ENCODE peak calls at places on chromosomes 6 and 20, in seven cellular contexts. One of them, this sample, is unnamed.

GRCh38 chr6:42784739-42785498 is 3.1 kb downstream of the BICRAL start:
- DNase-seq in endothelial cell: no peak
- DNase-seq in activated T-cell treated with anti-CD3 and anti-CD28 coated beads, Interleukin-2, amount 50 U/mL, for 72 hours: no peak
- DNase-seq in stimulated activated naive B cell treated with anti-CD40 and anti-IgM and Interleukin-4, amounts not matched to agents 10 μg/mL and 1 μg/mL and 100 μg/mL, for 72 hours: no peak
- DNase-seq in Daoy: no peak
- DNase-seq in GM12878: no peak
- DNase-seq in bronchial epithelial cell: no peak
- DNase-seq in this sample: no peak

GRCh38 chr6:134935076-134935475 is 14.8 kb downstream of the ALDH8A1 start:
- DNase-seq in Daoy: peak; percentile 30
- DNase-seq in stimulated activated naive B cell treated with anti-CD40 and anti-IgM and Interleukin-4, amounts not matched to agents 10 μg/mL and 1 μg/mL and 100 μg/mL, for 72 hours: no peak
- DNase-seq in GM12878: no peak
- DNase-seq in bronchial epithelial cell: peak; percentile 74
- DNase-seq in activated T-cell treated with anti-CD3 and anti-CD28 coated beads, Interleukin-2, amount 50 U/mL, for 72 hours: no peak
- DNase-seq in endothelial cell: no peak
- DNase-seq in this sample: no peak

GRCh38 chr20:22757424-22758189 is 173.2 kb upstream of the FOXA2 start:
- DNase-seq in GM12878: no peak
- DNase-seq in bronchial epithelial cell: no peak
- DNase-seq in activated T-cell treated with anti-CD3 and anti-CD28 coated beads, Interleukin-2, amount 50 U/mL, for 72 hours: no peak
- DNase-seq in endothelial cell: no peak
- DNase-seq in stimulated activated naive B cell treated with anti-CD40 and anti-IgM and Interleukin-4, amounts not matched to agents 10 μg/mL and 1 μg/mL and 100 μg/mL, for 72 hours: no peak
- DNase-seq in Daoy: no peak
- DNase-seq in this sample: no peak

GRCh38 chr20:4809707-4810106 is 88.0 kb downstream of the PRND start:
- DNase-seq in GM12878: peak; percentile 49
- DNase-seq in stimulated activated naive B cell treated with anti-CD40 and anti-IgM and Interleukin-4, amounts not matched to agents 10 μg/mL and 1 μg/mL and 100 μg/mL, for 72 hours: peak; percentile 77
- DNase-seq in endothelial cell: no peak
- DNase-seq in Daoy: no peak
- DNase-seq in bronchial epithelial cell: no peak
- DNase-seq in activated T-cell treated with anti-CD3 and anti-CD28 coated beads, Interleukin-2, amount 50 U/mL, for 72 hours: no peak
- DNase-seq in this sample: peak; percentile 44

GRCh38 chr6:163165922-163166321 is 248.6 kb upstream of the QKI start:
- DNase-seq in bronchial epithelial cell: no peak
- DNase-seq in activated T-cell treated with anti-CD3 and anti-CD28 coated beads, Interleukin-2, amount 50 U/mL, for 72 hours: no peak
- DNase-seq in stimulated activated naive B cell treated with anti-CD40 and anti-IgM and Interleukin-4, amounts not matched to agents 10 μg/mL and 1 μg/mL and 100 μg/mL, for 72 hours: no peak
- DNase-seq in Daoy: no peak
- DNase-seq in endothelial cell: no peak
- DNase-seq in GM12878: no peak
- DNase-seq in this sample: no peak

GRCh38 chr20:61993058-61993457 is 72.6 kb downstream of the TAF4 start:
- DNase-seq in GM12878: no peak
- DNase-seq in stimulated activated naive B cell treated with anti-CD40 and anti-IgM and Interleukin-4, amounts not matched to agents 10 μg/mL and 1 μg/mL and 100 μg/mL, for 72 hours: no peak
- DNase-seq in Daoy: no peak
- DNase-seq in bronchial epithelial cell: no peak
- DNase-seq in activated T-cell treated with anti-CD3 and anti-CD28 coated beads, Interleukin-2, amount 50 U/mL, for 72 hours: no peak
- DNase-seq in endothelial cell: no peak
- DNase-seq in this sample: no peak

GRCh38 chr20:4091332-4092135 is 76.2 kb upstream of the RNF24 start:
- DNase-seq in GM12878: no peak
- DNase-seq in Daoy: peak; percentile 79
- DNase-seq in stimulated activated naive B cell treated with anti-CD40 and anti-IgM and Interleukin-4, amounts not matched to agents 10 μg/mL and 1 μg/mL and 100 μg/mL, for 72 hours: no peak
- DNase-seq in bronchial epithelial cell: peak; percentile 39
- DNase-seq in activated T-cell treated with anti-CD3 and anti-CD28 coated beads, Interleukin-2, amount 50 U/mL, for 72 hours: peak; percentile 51
- DNase-seq in endothelial cell: peak; percentile 76
- DNase-seq in this sample: no peak

GRCh38 chr6:75178757-75179156 is 27.1 kb downstream of the COL12A1 start:
- DNase-seq in Daoy: no peak
- DNase-seq in activated T-cell treated with anti-CD3 and anti-CD28 coated beads, Interleukin-2, amount 50 U/mL, for 72 hours: no peak
- DNase-seq in bronchial epithelial cell: peak; percentile 75
- DNase-seq in GM12878: no peak
- DNase-seq in endothelial cell: no peak
- DNase-seq in stimulated activated naive B cell treated with anti-CD40 and anti-IgM and Interleukin-4, amounts not matched to agents 10 μg/mL and 1 μg/mL and 100 μg/mL, for 72 hours: no peak
- DNase-seq in this sample: no peak

GRCh38 chr6:18551228-18551627 is 164.1 kb downstream of the RNF144B start:
- DNase-seq in activated T-cell treated with anti-CD3 and anti-CD28 coated beads, Interleukin-2, amount 50 U/mL, for 72 hours: no peak
- DNase-seq in Daoy: peak; percentile 11
- DNase-seq in bronchial epithelial cell: peak; percentile 76
- DNase-seq in endothelial cell: no peak
- DNase-seq in GM12878: no peak
- DNase-seq in stimulated activated naive B cell treated with anti-CD40 and anti-IgM and Interleukin-4, amounts not matched to agents 10 μg/mL and 1 μg/mL and 100 μg/mL, for 72 hours: no peak
- DNase-seq in this sample: no peak

GRCh38 chr6:153958860-153959259 is 80.2 kb upstream of the OPRM1 start:
- DNase-seq in GM12878: no peak
- DNase-seq in stimulated activated naive B cell treated with anti-CD40 and anti-IgM and Interleukin-4, amounts not matched to agents 10 μg/mL and 1 μg/mL and 100 μg/mL, for 72 hours: no peak
- DNase-seq in endothelial cell: no peak
- DNase-seq in activated T-cell treated with anti-CD3 and anti-CD28 coated beads, Interleukin-2, amount 50 U/mL, for 72 hours: no peak
- DNase-seq in Daoy: no peak
- DNase-seq in bronchial epithelial cell: no peak
- DNase-seq in this sample: no peak

GRCh38 chr20:407953-408842 is at the start of gene RBCK1:
- DNase-seq in GM12878: no peak
- DNase-seq in Daoy: peak; percentile 87
- DNase-seq in stimulated activated naive B cell treated with anti-CD40 and anti-IgM and Interleukin-4, amounts not matched to agents 10 μg/mL and 1 μg/mL and 100 μg/mL, for 72 hours: peak; percentile 82
- DNase-seq in endothelial cell: peak; percentile 55
- DNase-seq in activated T-cell treated with anti-CD3 and anti-CD28 coated beads, Interleukin-2, amount 50 U/mL, for 72 hours: peak; percentile 92
- DNase-seq in bronchial epithelial cell: peak; percentile 41
- DNase-seq in this sample: peak; percentile 88

GRCh38 chr6:161696828-161697227 is 423.0 kb upstream of the AGPAT4 start:
- DNase-seq in bronchial epithelial cell: no peak
- DNase-seq in GM12878: no peak
- DNase-seq in stimulated activated naive B cell treated with anti-CD40 and anti-IgM and Interleukin-4, amounts not matched to agents 10 μg/mL and 1 μg/mL and 100 μg/mL, for 72 hours: no peak
- DNase-seq in activated T-cell treated with anti-CD3 and anti-CD28 coated beads, Interleukin-2, amount 50 U/mL, for 72 hours: no peak
- DNase-seq in Daoy: no peak
- DNase-seq in endothelial cell: no peak
- DNase-seq in this sample: no peak